ENCODE peak calls at places on chromosome 17, in ten cellular contexts. U is fibroblast of lung, X is H9, P is mesothelial cell of epicardium, H is heart right ventricle, D is body of pancreas, L is pancreas, B is AG09319, O is fibroblast of pulmonary artery, I is A549. T is an unnamed sample.

GRCh38 chr17:8101721-8102120 is 14.2 kb upstream of the ALOX12B start:
- DNase-seq in U (no peak), H (no peak), B (no peak), X (no peak), O (no peak), I (no peak), L (no peak), P (no peak), D (no peak), T (no peak)

GRCh38 chr17:8142887-8143580 is 9.2 kb downstream of the PER1 start:
- DNase-seq in U (no peak), O (no peak), I (no peak), X (no peak), L (peak; percentile 19), H (no peak), D (no peak), P (no peak), B (no peak), T (peak; percentile 65)

GRCh38 chr17:75638893-75639292 is 5.7 kb downstream of the SMIM5 start:
- DNase-seq in P (peak; percentile 8), L (no peak), O (no peak), D (no peak), I (no peak), X (no peak), H (peak; percentile 36), U (no peak), B (no peak), T (no peak)

GRCh38 chr17:69588739-69589334 is 174.3 kb downstream of the MAP2K6 start:
- DNase-seq in H (no peak), X (no peak), O (no peak), D (no peak), P (no peak), U (no peak), B (no peak), L (no peak), I (peak; percentile 39), T (no peak)

GRCh38 chr17:2055494-2056220 is 754 bp downstream of the HIC1 start:
- DNase-seq in U (no peak), B (no peak), P (no peak), X (no peak), D (no peak), O (peak; percentile 58), L (no peak), I (no peak), H (no peak), T (no peak)

GRCh38 chr17:69327060-69327831 is at the start of gene ABCA5:
- DNase-seq in D (peak; percentile 94), O (peak; percentile 88), X (peak; percentile 95), P (peak; percentile 74), U (peak; percentile 91), H (peak; percentile 78), I (peak; percentile 93), B (peak; percentile 42), L (peak; percentile 96), T (peak; percentile 89)

GRCh38 chr17:73343168-73343634 is 31.4 kb upstream of the CDC42EP4 start:
- DNase-seq in U (peak; percentile 84), D (peak; percentile 51), O (peak; percentile 89), I (no peak), X (peak; percentile 94), B (peak; percentile 82), H (peak; percentile 66), P (peak; percentile 51), L (no peak), T (peak; percentile 84)

GRCh38 chr17:44065668-44066203 is 735 bp downstream of the LSM12 start:
- DNase-seq in O (peak; percentile 14), P (no peak), L (no peak), X (no peak), I (no peak), H (no peak), B (no peak), D (no peak), U (no peak), T (no peak)

GRCh38 chr17:46810837-46811236 is 7.7 kb downstream of the WNT3 start:
- DNase-seq in I (no peak), X (no peak), P (peak; percentile 42), L (no peak), U (no peak), O (no peak), D (no peak), B (no peak), H (no peak), T (no peak)

GRCh38 chr17:13736915-13737314 is 135.2 kb upstream of the HS3ST3A1 start:
- DNase-seq in X (no peak), O (peak; percentile 80), I (no peak), U (peak; percentile 88), H (no peak), D (no peak), P (no peak), B (peak; percentile 27), L (no peak), T (no peak)

GRCh38 chr17:81527591-81528383 is at the start of gene FSCN2:
- DNase-seq in I (no peak), P (no peak), B (no peak), H (no peak), D (no peak), O (no peak), U (no peak), L (no peak), X (no peak), T (no peak)
- TF ChIP-seq CTCF in I (no peak), P (no peak), B (peak; percentile 19), H (peak; percentile 26), D (no peak), O (peak; percentile 33), U (peak; percentile 5), L (no peak), X (peak; percentile 7), T (peak; percentile 19)

DNA sequence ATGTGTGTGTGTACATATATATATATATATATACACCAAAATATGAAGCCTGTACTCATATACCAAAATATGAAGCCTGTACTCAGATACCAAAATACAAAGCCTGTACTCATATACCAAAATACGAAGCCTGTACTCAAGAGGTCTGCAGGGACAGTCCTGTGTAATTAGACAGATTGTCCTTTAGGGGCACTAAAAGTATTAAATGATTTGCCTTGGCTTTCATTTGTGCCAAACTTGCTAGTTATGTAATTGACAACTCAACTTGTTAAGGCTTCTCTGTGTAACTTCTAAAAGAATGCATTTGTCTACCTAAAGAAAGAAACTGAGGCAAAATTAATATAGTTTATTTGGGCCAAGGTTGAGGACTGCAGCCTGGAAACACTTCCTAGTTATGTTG is 30.8 kb upstream of the DHX40 start:
- DNase-seq in X (no peak), P (no peak), B (no peak), D (no peak), H (no peak), L (no peak), U (no peak), O (peak; percentile 14), I (peak; percentile 43), T (no peak)
- TF ChIP-seq CTCF in X (peak; percentile 38), P (no peak), B (no peak), D (no peak), H (no peak), L (no peak), U (no peak), O (peak; percentile 19), I (peak; percentile 16), T (peak; percentile 53)

DNA sequence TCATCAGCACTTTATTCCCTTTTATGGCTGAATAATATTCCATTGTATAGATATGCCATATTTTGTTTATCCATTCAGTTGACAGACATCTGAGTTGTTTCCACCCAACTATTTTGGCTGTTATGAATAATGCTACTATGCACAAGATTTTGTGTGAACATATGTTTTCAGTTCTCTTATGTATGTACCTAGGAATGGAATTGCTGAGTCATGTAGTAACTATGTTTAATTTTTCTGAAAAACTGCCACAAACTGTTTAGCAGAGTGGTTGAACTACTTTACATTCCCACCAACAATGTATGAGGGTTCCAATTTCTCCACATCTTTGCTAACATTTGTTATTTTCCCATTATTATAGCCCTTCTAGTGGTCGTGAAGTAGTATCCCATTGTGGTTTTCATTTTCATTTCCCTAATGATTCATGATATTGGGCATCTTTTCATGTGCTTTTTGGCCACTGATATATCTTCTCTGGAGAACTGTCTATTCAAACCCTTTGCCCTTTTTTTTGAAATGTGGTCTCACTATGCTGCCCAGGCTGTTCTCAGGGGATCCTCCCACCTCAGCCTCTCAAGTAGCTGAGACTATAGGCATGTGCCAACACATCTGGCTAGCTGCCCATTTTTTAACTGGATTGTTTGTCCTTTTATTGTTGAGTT is 26.3 kb downstream of the SMURF2 start:
- DNase-seq in I (peak; percentile 18), H (no peak), P (no peak), X (no peak), L (no peak), B (peak; percentile 56), U (peak; percentile 91), O (peak; percentile 82), D (no peak), T (no peak)
- TF ChIP-seq CTCF in I (no peak), H (no peak), P (no peak), X (no peak), L (no peak), B (no peak), U (no peak), O (no peak), D (no peak), T (no peak)

GRCh38 chr17:40192961-40193360 is 15.7 kb downstream of the RAPGEFL1 start:
- DNase-seq in X (no peak), I (no peak), O (no peak), P (no peak), H (no peak), U (no peak), L (no peak), D (no peak), B (no peak), T (no peak)

GRCh38 chr17:40191237-40192208 is 14.3 kb downstream of the RAPGEFL1 start:
- DNase-seq in X (peak; percentile 93), I (peak; percentile 86), H (peak; percentile 65), P (no peak), U (peak; percentile 79), O (peak; percentile 79), L (peak; percentile 79), B (peak; percentile 38), D (peak; percentile 77), T (peak; percentile 78)

GRCh38 chr17:40187238-40187637 is 10.0 kb downstream of the RAPGEFL1 start:
- DNase-seq in I (no peak), U (no peak), O (no peak), H (no peak), P (no peak), X (no peak), L (no peak), B (no peak), D (no peak), T (no peak)

GRCh38 chr17:40188694-40189093 is 11.4 kb downstream of the RAPGEFL1 start:
- DNase-seq in X (no peak), P (no peak), U (no peak), D (no peak), H (no peak), O (no peak), I (no peak), L (no peak), B (no peak), T (no peak)

DNA sequence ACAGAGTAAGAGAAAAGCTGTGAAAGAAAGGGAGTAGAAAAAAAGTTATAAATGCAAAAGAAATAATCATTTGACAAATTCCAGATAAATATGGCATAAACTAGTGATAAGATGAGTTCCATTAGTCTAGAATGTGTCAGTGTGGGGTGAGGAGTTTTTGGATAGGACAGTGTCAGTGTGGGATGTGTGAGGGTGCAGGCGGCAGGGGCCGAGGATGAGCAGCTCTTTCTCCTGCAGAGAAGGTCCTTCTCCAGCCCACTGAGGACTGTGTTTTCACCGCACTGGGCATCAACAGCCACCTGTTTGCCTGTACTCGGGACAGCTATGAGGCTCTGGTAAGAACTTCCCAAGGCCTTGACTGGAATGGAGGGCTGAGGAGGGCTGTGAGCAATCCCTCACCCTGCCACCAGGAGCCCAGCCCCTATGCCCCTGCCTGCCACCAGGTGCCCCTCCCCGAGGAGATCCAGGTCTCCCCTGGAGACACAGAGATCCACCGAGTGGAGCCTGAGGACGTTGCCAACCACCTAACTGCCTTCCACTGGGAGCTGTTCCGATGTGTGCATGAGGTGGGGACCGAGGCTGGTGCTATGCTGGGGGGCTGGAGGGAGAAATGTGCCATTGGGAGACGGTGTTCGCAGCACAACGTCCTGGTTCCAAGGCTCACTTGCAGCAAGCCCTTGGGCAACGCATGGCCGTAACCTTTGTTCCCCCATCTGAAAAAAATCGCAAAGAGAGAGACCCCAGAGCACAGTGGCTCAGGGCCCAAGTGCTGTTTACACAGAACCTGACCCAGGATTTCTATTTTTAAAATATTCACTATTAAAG is 13.1 kb downstream of the RAPGEFL1 start:
- DNase-seq in B (no peak), D (no peak), H (no peak), X (peak; percentile 91), I (peak; percentile 70), O (no peak), P (no peak), U (no peak), L (no peak), T (no peak)
- TF ChIP-seq CTCF in B (peak; percentile 12), D (no peak), H (no peak), X (peak; percentile 74), I (peak; percentile 16), O (peak; percentile 34), P (peak; percentile 26), U (peak; percentile 19), L (no peak), T (peak; percentile 72)